ENCODE peak calls at places on chromosomes 13 and 19, in eight cellular contexts. One of them, this sample, is unnamed.

GRCh38 chr13:53781941-53782340 is 753.3 kb downstream of the OLFM4 start:
- DNase-seq in fibroblast of lung: no peak
- DNase-seq in left colon: no peak
- DNase-seq in renal cortical epithelial cell: no peak
- DNase-seq in psoas muscle: no peak
- DNase-seq in HFFc6: no peak
- DNase-seq in AML-193: no peak
- DNase-seq in AG08396: no peak
- DNase-seq in this sample: no peak

GRCh38 chr13:49651775-49652690 is 23.7 kb downstream of the ARL11 start:
- DNase-seq in HFFc6: no peak
- DNase-seq in psoas muscle: peak
- DNase-seq in fibroblast of lung: no peak
- DNase-seq in left colon: no peak
- DNase-seq in AG08396: no peak
- DNase-seq in AML-193: no peak
- DNase-seq in renal cortical epithelial cell: no peak
- DNase-seq in this sample: no peak

GRCh38 chr19:6556480-6556879 is 25.7 kb downstream of the TNFSF9 start:
- DNase-seq in AML-193: no peak
- DNase-seq in renal cortical epithelial cell: peak
- DNase-seq in HFFc6: no peak
- DNase-seq in fibroblast of lung: peak
- DNase-seq in psoas muscle: no peak
- DNase-seq in AG08396: no peak
- DNase-seq in left colon: no peak
- DNase-seq in this sample: no peak

GRCh38 chr19:40284501-40285352 is at the start of gene AKT2:
- DNase-seq in AML-193: no peak
- DNase-seq in left colon: peak
- DNase-seq in psoas muscle: peak
- DNase-seq in HFFc6: no peak
- DNase-seq in AG08396: no peak
- DNase-seq in renal cortical epithelial cell: no peak
- DNase-seq in fibroblast of lung: peak
- DNase-seq in this sample: peak

GRCh38 chr19:38929929-38930775 is at the start of gene SARS2:
- DNase-seq in psoas muscle: peak
- DNase-seq in AML-193: peak
- DNase-seq in left colon: peak
- DNase-seq in renal cortical epithelial cell: peak
- DNase-seq in fibroblast of lung: peak
- DNase-seq in HFFc6: peak
- DNase-seq in AG08396: peak
- DNase-seq in this sample: peak

GRCh38 chr13:21054313-21054712 is 7.1 kb downstream of the LATS2 start:
- DNase-seq in AG08396: no peak
- DNase-seq in renal cortical epithelial cell: no peak
- DNase-seq in fibroblast of lung: peak
- DNase-seq in psoas muscle: no peak
- DNase-seq in AML-193: no peak
- DNase-seq in left colon: no peak
- DNase-seq in HFFc6: no peak
- DNase-seq in this sample: no peak

GRCh38 chr19:48745208-48745995 is 1.3 kb downstream of the IZUMO1 start:
- DNase-seq in AML-193: peak
- DNase-seq in HFFc6: peak
- DNase-seq in fibroblast of lung: peak
- DNase-seq in psoas muscle: peak
- DNase-seq in AG08396: peak
- DNase-seq in left colon: peak
- DNase-seq in renal cortical epithelial cell: peak
- DNase-seq in this sample: no peak

GRCh38 chr13:41563501-41564001 is 106.2 kb downstream of the RGCC start:
- DNase-seq in psoas muscle: no peak
- DNase-seq in AG08396: no peak
- DNase-seq in left colon: no peak
- DNase-seq in fibroblast of lung: peak
- DNase-seq in renal cortical epithelial cell: peak
- DNase-seq in AML-193: no peak
- DNase-seq in HFFc6: peak
- DNase-seq in this sample: no peak

GRCh38 chr13:48220592-48221300 is 12.3 kb upstream of the ITM2B start:
- DNase-seq in fibroblast of lung: no peak
- DNase-seq in AML-193: no peak
- DNase-seq in left colon: no peak
- DNase-seq in AG08396: no peak
- DNase-seq in psoas muscle: no peak
- DNase-seq in renal cortical epithelial cell: no peak
- DNase-seq in HFFc6: no peak
- DNase-seq in this sample: peak

GRCh38 chr19:56333506-56333905 is 18.9 kb upstream of the ZSCAN5A start:
- DNase-seq in left colon: peak
- DNase-seq in psoas muscle: no peak
- DNase-seq in HFFc6: peak
- DNase-seq in renal cortical epithelial cell: peak
- DNase-seq in AML-193: peak
- DNase-seq in AG08396: peak
- DNase-seq in fibroblast of lung: peak
- DNase-seq in this sample: peak

GRCh38 chr13:32391101-32391620 is 36.8 kb downstream of the N4BP2L1 start:
- DNase-seq in AML-193: peak
- DNase-seq in psoas muscle: no peak
- DNase-seq in left colon: no peak
- DNase-seq in renal cortical epithelial cell: no peak
- DNase-seq in AG08396: no peak
- DNase-seq in fibroblast of lung: no peak
- DNase-seq in HFFc6: peak
- DNase-seq in this sample: peak

GRCh38 chr13:113658836-113659235 is 838 bp upstream of the ATP4B start:
- DNase-seq in psoas muscle: no peak
- DNase-seq in fibroblast of lung: no peak
- DNase-seq in AG08396: no peak
- DNase-seq in renal cortical epithelial cell: no peak
- DNase-seq in HFFc6: no peak
- DNase-seq in left colon: peak
- DNase-seq in AML-193: no peak
- DNase-seq in this sample: no peak

GRCh38 chr13:107043016-107043957 is 475.4 kb upstream of the ARGLU1 start:
- DNase-seq in AML-193: no peak
- DNase-seq in AG08396: no peak
- DNase-seq in renal cortical epithelial cell: peak
- DNase-seq in left colon: no peak
- DNase-seq in psoas muscle: no peak
- DNase-seq in HFFc6: no peak
- DNase-seq in fibroblast of lung: peak
- DNase-seq in this sample: no peak

GRCh38 chr13:65656740-65657329 is 1573.3 kb downstream of the PCDH9 start:
- DNase-seq in fibroblast of lung: peak
- DNase-seq in renal cortical epithelial cell: peak
- DNase-seq in left colon: no peak
- DNase-seq in HFFc6: no peak
- DNase-seq in AML-193: peak
- DNase-seq in AG08396: no peak
- DNase-seq in psoas muscle: no peak
- DNase-seq in this sample: no peak

GRCh38 chr19:47200530-47200929 is 30.5 kb downstream of the BBC3 start:
- DNase-seq in AG08396: no peak
- DNase-seq in AML-193: no peak
- DNase-seq in fibroblast of lung: no peak
- DNase-seq in HFFc6: no peak
- DNase-seq in renal cortical epithelial cell: no peak
- DNase-seq in left colon: no peak
- DNase-seq in psoas muscle: no peak
- DNase-seq in this sample: no peak

GRCh38 chr13:98189841-98190505 is 12.9 kb upstream of the RNF113B start:
- DNase-seq in HFFc6: no peak
- DNase-seq in AML-193: no peak
- DNase-seq in renal cortical epithelial cell: no peak
- DNase-seq in AG08396: no peak
- DNase-seq in fibroblast of lung: no peak
- DNase-seq in psoas muscle: no peak
- DNase-seq in left colon: no peak
- DNase-seq in this sample: no peak

This sample was measured in HL-60.